ENCODE peak calls at places on chromosomes 5 and 9, in six cellular contexts. R, W, O, C, X and Z are unnamed samples.

GRCh38 chr5:43769576-43770352 is 166.8 kb downstream of the NNT start:
- ATAC-seq in R (peak), W (no peak), O (no peak), C (no peak), X (peak), Z (peak)

GRCh38 chr5:145548097-145548496 is 287.0 kb downstream of the PRELID2 start:
- ATAC-seq in R (no peak), W (no peak), O (no peak), C (no peak), X (no peak), Z (no peak)

GRCh38 chr5:119752921-119753886 is 123.8 kb downstream of the FAM170A start:
- ATAC-seq in R (no peak), W (no peak), O (no peak), C (no peak), X (no peak), Z (no peak)

GRCh38 chr5:87579678-87580077 is 166.9 kb upstream of the CCNH start:
- ATAC-seq in R (no peak), W (no peak), O (no peak), C (no peak), X (no peak), Z (no peak)

GRCh38 chr9:137107312-137107921 is 7.1 kb downstream of the DPP7 start:
- ATAC-seq in R (no peak), W (no peak), O (no peak), C (no peak), X (no peak), Z (no peak)

GRCh38 chr9:36190388-36191289 is at the start of gene CLTA:
- ATAC-seq in R (peak), W (peak), O (peak), C (peak), X (peak), Z (peak)

GRCh38 chr5:169024426-169024825 is 276.5 kb downstream of the SLIT3 start:
- ATAC-seq in R (no peak), W (no peak), O (no peak), C (no peak), X (no peak), Z (no peak)

GRCh38 chr5:174221454-174221853 is 175.9 kb downstream of the NSG2 start:
- ATAC-seq in R (no peak), W (no peak), O (no peak), C (no peak), X (no peak), Z (no peak)

GRCh38 chr5:167952278-167952990 is 339.0 kb upstream of the WWC1 start:
- ATAC-seq in R (no peak), W (no peak), O (no peak), C (no peak), X (no peak), Z (no peak)

GRCh38 chr5:128228506-128228905 is 144.9 kb downstream of the SLC12A2 start:
- ATAC-seq in R (no peak), W (no peak), O (no peak), C (no peak), X (peak), Z (peak)

GRCh38 chr5:112146323-112146848 is 272.7 kb downstream of the EPB41L4A start:
- ATAC-seq in R (no peak), W (no peak), O (no peak), C (peak), X (peak), Z (peak)

GRCh38 chr5:136058031-136058971 is 29.5 kb downstream of the TGFBI start:
- ATAC-seq in R (no peak), W (peak), O (peak), C (no peak), X (peak), Z (peak)

GRCh38 chr5:14213813-14214585 is 70.9 kb downstream of the TRIO start:
- ATAC-seq in R (no peak), W (peak), O (no peak), C (peak), X (no peak), Z (no peak)

GRCh38 chr5:170269579-170269978 is 28.0 kb downstream of the LCP2 start:
- ATAC-seq in R (no peak), W (no peak), O (no peak), C (no peak), X (peak), Z (no peak)

GRCh38 chr5:56490971-56491468 is 257.9 kb upstream of the ANKRD55 start:
- ATAC-seq in R (peak), W (no peak), O (no peak), C (no peak), X (no peak), Z (no peak)

GRCh38 chr9:105930007-105930627 is 235.8 kb downstream of the TMEM38B start:
- ATAC-seq in R (no peak), W (no peak), O (no peak), C (no peak), X (no peak), Z (no peak)

GRCh38 chr5:55625603-55625875 is 86.6 kb downstream of the SLC38A9 start:
- ATAC-seq in R (no peak), W (no peak), O (no peak), C (no peak), X (no peak), Z (no peak)

DNA sequence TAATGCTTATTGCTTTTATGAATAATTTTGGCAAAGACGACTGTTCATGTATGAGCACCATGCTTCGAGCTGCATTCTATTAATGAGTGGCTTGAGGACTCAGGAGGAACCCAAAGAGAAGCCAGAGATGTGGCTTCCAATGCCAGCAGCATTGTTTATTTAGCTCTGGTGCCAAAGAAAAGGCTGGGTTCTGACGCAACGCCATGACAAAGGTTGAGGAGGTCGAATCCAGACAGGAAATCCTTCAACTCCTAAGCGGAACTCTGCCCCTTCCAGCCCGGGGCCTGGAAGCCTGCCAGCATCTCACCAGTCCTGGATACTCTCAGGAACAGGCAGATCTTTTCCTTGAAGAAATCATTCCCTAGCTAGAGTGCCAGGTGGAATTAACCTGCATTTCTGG is 104.4 kb downstream of the ARHGAP26 start:
- ATAC-seq in R (no peak), W (peak), O (peak), C (no peak), X (peak), Z (peak)
- TF ChIP-seq EP300 in R (no peak), W (no peak), O (peak), C (no peak), X (peak), Z (no peak)

GRCh38 chr9:14278291-14278721 is 35.6 kb downstream of the NFIB start:
- ATAC-seq in R (no peak), W (no peak), O (no peak), C (no peak), X (no peak), Z (no peak)
- H3K4me3 ChIP-seq in R (no peak), W (no peak), O (no peak), C (no peak), X (no peak), Z (no peak)

GRCh38 chr5:172417983-172418630 is 36.2 kb downstream of the SH3PXD2B start:
- ATAC-seq in R (no peak), W (no peak), O (peak), C (no peak), X (peak), Z (peak)
- TF ChIP-seq EP300 in R (no peak), W (no peak), O (no peak), C (no peak), X (peak), Z (peak)

GRCh38 chr5:124162782-124163532 is 583.5 kb downstream of the ZNF608 start:
- ATAC-seq in R (no peak), W (peak), O (no peak), C (no peak), X (peak), Z (no peak)
- H3K4me3 ChIP-seq in R (no peak), W (no peak), O (no peak), C (no peak), X (no peak), Z (no peak)

DNA sequence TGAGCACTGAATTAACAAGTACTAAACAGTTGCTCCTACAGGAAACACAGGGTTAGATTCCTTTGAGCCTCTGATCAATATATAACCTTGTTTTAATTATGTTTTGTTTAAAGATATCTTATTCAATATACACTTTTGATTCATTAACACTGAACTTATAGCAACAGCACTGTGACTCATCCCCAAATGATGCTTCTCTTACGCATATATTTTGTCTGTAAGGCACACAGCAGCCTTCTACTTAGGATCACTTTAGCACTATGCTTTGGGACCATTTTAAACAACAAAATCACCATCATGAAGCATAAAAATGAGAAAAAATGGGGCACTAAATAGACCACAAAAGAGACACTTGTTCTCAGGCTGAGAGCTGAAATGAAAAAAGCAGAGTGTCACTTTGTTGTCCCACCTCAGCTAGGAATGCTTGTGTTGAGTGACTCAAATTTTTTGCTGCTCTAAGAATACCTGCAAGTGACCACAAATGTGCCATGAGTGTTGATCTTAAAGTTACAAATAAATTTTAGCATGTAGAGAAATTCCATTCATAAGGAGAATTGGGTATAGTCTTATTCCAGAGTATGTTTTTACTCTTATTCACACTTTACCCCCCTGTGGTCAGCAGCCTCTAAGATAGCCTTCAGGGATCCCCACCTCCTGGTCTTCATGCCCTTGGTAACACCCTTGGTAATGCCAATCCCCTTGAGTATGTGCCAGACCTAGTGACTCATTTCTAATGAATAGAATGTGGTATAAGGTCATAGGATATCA is 252.7 kb upstream of the IL12B start:
- ATAC-seq in R (no peak), W (no peak), O (peak), C (no peak), X (no peak), Z (no peak)
- TF ChIP-seq EP300 in R (no peak), W (no peak), O (no peak), C (no peak), X (no peak), Z (no peak)

GRCh38 chr5:82068723-82069122 is 96.9 kb downstream of the ATG10 start:
- ATAC-seq in R (no peak), W (no peak), O (no peak), C (no peak), X (no peak), Z (no peak)
- H3K4me3 ChIP-seq in R (no peak), W (no peak), O (no peak), C (no peak), X (no peak), Z (peak)

DNA sequence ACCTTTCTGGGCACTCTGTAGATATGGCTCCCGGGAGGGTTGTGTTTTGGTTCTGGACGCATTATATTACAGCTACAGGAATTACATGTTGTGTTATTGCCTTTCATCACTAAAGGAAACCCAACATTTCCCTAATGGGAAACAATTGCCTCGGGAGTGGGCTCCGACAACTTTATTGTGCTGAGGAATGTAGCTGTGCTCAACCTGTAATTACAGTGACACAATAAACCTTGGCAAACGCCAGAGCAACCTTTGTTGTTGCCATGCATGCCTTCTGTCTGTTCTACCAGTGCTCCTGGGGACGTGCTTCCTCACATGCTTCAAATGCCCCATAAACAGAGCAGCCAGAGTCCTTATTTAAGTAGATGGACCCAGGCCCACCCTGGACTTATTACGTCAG is 182.4 kb downstream of the DIRAS2 start:
- ATAC-seq in R (no peak), W (no peak), O (no peak), C (no peak), X (no peak), Z (no peak)
- TF ChIP-seq EP300 in R (no peak), W (no peak), O (no peak), C (no peak), X (no peak), Z (no peak)

DNA sequence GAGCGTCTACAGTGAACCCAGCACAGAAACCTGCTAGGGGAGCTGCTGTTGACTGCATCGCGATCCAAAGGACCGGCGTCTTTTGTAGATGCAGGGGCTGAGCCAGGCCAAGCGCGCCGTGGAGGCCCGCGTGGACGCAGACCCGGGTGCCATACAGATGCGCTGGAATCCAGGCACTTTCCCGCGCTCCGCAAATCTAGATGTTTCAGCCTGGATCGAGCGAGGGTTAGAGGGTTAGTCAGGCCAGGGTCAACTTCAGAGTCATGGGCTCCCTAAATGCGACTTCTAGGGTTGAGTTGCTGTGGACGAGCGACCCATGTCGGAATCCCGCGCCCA is 941 bp upstream of the TCF7 start:
- ATAC-seq in R (no peak), W (no peak), O (no peak), C (no peak), X (peak), Z (no peak)
- H3K4me3 ChIP-seq in R (no peak), W (no peak), O (peak), C (peak), X (no peak), Z (peak)

DNA sequence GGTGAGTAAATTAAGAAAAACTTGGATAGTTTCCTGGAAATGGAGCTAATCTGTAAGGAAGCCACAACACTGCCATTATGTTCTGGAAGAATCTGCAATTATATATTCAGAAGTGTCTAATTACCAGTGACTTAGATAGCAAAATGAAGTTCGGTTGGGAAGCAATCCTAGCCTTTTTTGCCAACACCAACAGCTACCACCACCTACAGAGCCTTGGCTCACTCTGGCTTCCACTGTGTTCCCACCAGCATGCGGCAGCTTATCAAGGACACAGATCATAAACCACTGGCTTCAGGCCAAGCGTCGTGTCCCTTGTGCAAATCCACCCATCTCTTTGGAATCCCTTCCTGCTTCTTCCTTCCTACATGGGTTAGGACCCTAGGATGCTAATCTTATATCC is 118.0 kb upstream of the PCA3 start:
- ATAC-seq in R (no peak), W (no peak), O (no peak), C (no peak), X (no peak), Z (no peak)
- TF ChIP-seq EP300 in R (no peak), W (no peak), O (no peak), C (no peak), X (no peak), Z (no peak)

GRCh38 chr9:21976334-21976875 is 17.8 kb downstream of the CDKN2A start:
- ATAC-seq in R (no peak), W (no peak), O (no peak), C (no peak), X (no peak), Z (no peak)

GRCh38 chr9:21974542-21975409 is 19.4 kb downstream of the CDKN2A start:
- ATAC-seq in R (no peak), W (peak), O (no peak), C (peak), X (peak), Z (peak)

GRCh38 chr9:21970800-21971620 is 23.2 kb downstream of the CDKN2A start:
- ATAC-seq in R (no peak), W (no peak), O (no peak), C (no peak), X (no peak), Z (no peak)

GRCh38 chr9:21972361-21972760 is 21.8 kb downstream of the CDKN2A start:
- ATAC-seq in R (no peak), W (no peak), O (no peak), C (no peak), X (no peak), Z (no peak)

GRCh38 chr9:21974230-21974541 is 20.0 kb downstream of the CDKN2A start:
- ATAC-seq in R (no peak), W (no peak), O (no peak), C (no peak), X (peak), Z (no peak)
- H3K4me3 ChIP-seq in R (no peak), W (peak), O (no peak), C (peak), X (no peak), Z (peak)